ENCODE peak calls at places on chromosomes 6 and 20, in four cellular contexts. One of them, this sample, is unnamed.

GRCh38 chr6:46500382-46500781 is 9.1 kb upstream of the RCAN2 start:
- DNase-seq in psoas muscle: no peak
- DNase-seq in activated T-cell treated with anti-CD3 and anti-CD28 coated beads, Interleukin-2, amount 50 U/mL, for 1 hour: no peak
- DNase-seq in left lobe of liver: no peak
- DNase-seq in this sample: no peak

GRCh38 chr6:24855389-24856245 is 56.9 kb upstream of the ARMH2 start:
- DNase-seq in activated T-cell treated with anti-CD3 and anti-CD28 coated beads, Interleukin-2, amount 50 U/mL, for 1 hour: peak
- DNase-seq in psoas muscle: peak
- DNase-seq in left lobe of liver: peak
- DNase-seq in this sample: peak

GRCh38 chr6:53325785-53326184 is 23.0 kb downstream of the ELOVL5 start:
- DNase-seq in psoas muscle: no peak
- DNase-seq in activated T-cell treated with anti-CD3 and anti-CD28 coated beads, Interleukin-2, amount 50 U/mL, for 1 hour: no peak
- DNase-seq in left lobe of liver: no peak
- DNase-seq in this sample: no peak

GRCh38 chr6:6614096-6614964 is 25.8 kb downstream of the LY86 start:
- DNase-seq in psoas muscle: no peak
- DNase-seq in left lobe of liver: no peak
- DNase-seq in activated T-cell treated with anti-CD3 and anti-CD28 coated beads, Interleukin-2, amount 50 U/mL, for 1 hour: peak
- DNase-seq in this sample: no peak

GRCh38 chr6:16055852-16056251 is 73.0 kb upstream of the MYLIP start:
- DNase-seq in psoas muscle: no peak
- DNase-seq in left lobe of liver: no peak
- DNase-seq in activated T-cell treated with anti-CD3 and anti-CD28 coated beads, Interleukin-2, amount 50 U/mL, for 1 hour: no peak
- DNase-seq in this sample: no peak

GRCh38 chr20:8427419-8428065 is 295.5 kb downstream of the PLCB1 start:
- DNase-seq in left lobe of liver: no peak
- DNase-seq in psoas muscle: no peak
- DNase-seq in activated T-cell treated with anti-CD3 and anti-CD28 coated beads, Interleukin-2, amount 50 U/mL, for 1 hour: no peak
- DNase-seq in this sample: no peak

GRCh38 chr20:34703573-34704176 is 469 bp upstream of the TP53INP2 start:
- DNase-seq in psoas muscle: no peak
- DNase-seq in left lobe of liver: peak
- DNase-seq in activated T-cell treated with anti-CD3 and anti-CD28 coated beads, Interleukin-2, amount 50 U/mL, for 1 hour: peak
- DNase-seq in this sample: no peak

GRCh38 chr6:158624684-158625682 is 19.6 kb downstream of the DYNLT1 start:
- DNase-seq in activated T-cell treated with anti-CD3 and anti-CD28 coated beads, Interleukin-2, amount 50 U/mL, for 1 hour: peak
- DNase-seq in psoas muscle: no peak
- DNase-seq in left lobe of liver: no peak
- DNase-seq in this sample: no peak

GRCh38 chr6:76422814-76423213 is 350.4 kb upstream of the IMPG1 start:
- DNase-seq in left lobe of liver: no peak
- DNase-seq in activated T-cell treated with anti-CD3 and anti-CD28 coated beads, Interleukin-2, amount 50 U/mL, for 1 hour: no peak
- DNase-seq in psoas muscle: no peak
- DNase-seq in this sample: no peak

GRCh38 chr20:21159658-21160380 is 33.9 kb downstream of the KIZ start:
- DNase-seq in psoas muscle: no peak
- DNase-seq in activated T-cell treated with anti-CD3 and anti-CD28 coated beads, Interleukin-2, amount 50 U/mL, for 1 hour: no peak
- DNase-seq in left lobe of liver: no peak
- DNase-seq in this sample: no peak

GRCh38 chr20:23078994-23079364 is 7.1 kb downstream of the CD93 start:
- DNase-seq in left lobe of liver: no peak
- DNase-seq in psoas muscle: no peak
- DNase-seq in activated T-cell treated with anti-CD3 and anti-CD28 coated beads, Interleukin-2, amount 50 U/mL, for 1 hour: no peak
- DNase-seq in this sample: no peak

GRCh38 chr6:35775031-35775430 is 1.4 kb upstream of the CLPSL2 start:
- DNase-seq in left lobe of liver: no peak
- DNase-seq in activated T-cell treated with anti-CD3 and anti-CD28 coated beads, Interleukin-2, amount 50 U/mL, for 1 hour: no peak
- DNase-seq in psoas muscle: no peak
- DNase-seq in this sample: no peak

GRCh38 chr6:87029711-87030314 is 65.1 kb downstream of the CGA start:
- DNase-seq in psoas muscle: no peak
- DNase-seq in left lobe of liver: no peak
- DNase-seq in activated T-cell treated with anti-CD3 and anti-CD28 coated beads, Interleukin-2, amount 50 U/mL, for 1 hour: no peak
- DNase-seq in this sample: no peak

GRCh38 chr20:36305602-36306556 is at the start of gene DLGAP4:
- DNase-seq in psoas muscle: no peak
- DNase-seq in left lobe of liver: no peak
- DNase-seq in activated T-cell treated with anti-CD3 and anti-CD28 coated beads, Interleukin-2, amount 50 U/mL, for 1 hour: no peak
- DNase-seq in this sample: no peak

GRCh38 chr20:973785-974194 is 28.3 kb downstream of the RSPO4 start:
- DNase-seq in left lobe of liver: no peak
- DNase-seq in activated T-cell treated with anti-CD3 and anti-CD28 coated beads, Interleukin-2, amount 50 U/mL, for 1 hour: no peak
- DNase-seq in psoas muscle: no peak
- DNase-seq in this sample: peak

GRCh38 chr6:83853178-83853967 is at the start of gene RIPPLY2:
- DNase-seq in left lobe of liver: no peak
- DNase-seq in psoas muscle: no peak
- DNase-seq in activated T-cell treated with anti-CD3 and anti-CD28 coated beads, Interleukin-2, amount 50 U/mL, for 1 hour: no peak
- DNase-seq in this sample: no peak

GRCh38 chr6:12331474-12331873 is 41.3 kb downstream of the EDN1 start:
- DNase-seq in left lobe of liver: no peak
- DNase-seq in psoas muscle: no peak
- DNase-seq in activated T-cell treated with anti-CD3 and anti-CD28 coated beads, Interleukin-2, amount 50 U/mL, for 1 hour: no peak
- DNase-seq in this sample: no peak

GRCh38 chr6:145878591-145879295 is 64.1 kb upstream of the FBXO30 start:
- DNase-seq in psoas muscle: no peak
- DNase-seq in left lobe of liver: no peak
- DNase-seq in activated T-cell treated with anti-CD3 and anti-CD28 coated beads, Interleukin-2, amount 50 U/mL, for 1 hour: no peak
- DNase-seq in this sample: no peak

GRCh38 chr6:4805553-4806307 is 29.5 kb downstream of the CDYL start:
- DNase-seq in left lobe of liver: no peak
- DNase-seq in activated T-cell treated with anti-CD3 and anti-CD28 coated beads, Interleukin-2, amount 50 U/mL, for 1 hour: peak
- DNase-seq in psoas muscle: peak
- DNase-seq in this sample: no peak

GRCh38 chr6:88636871-88637270 is 326.5 kb downstream of the RNGTT start:
- DNase-seq in left lobe of liver: no peak
- DNase-seq in activated T-cell treated with anti-CD3 and anti-CD28 coated beads, Interleukin-2, amount 50 U/mL, for 1 hour: no peak
- DNase-seq in psoas muscle: no peak
- DNase-seq in this sample: no peak

GRCh38 chr6:11172501-11173337 is 59.7 kb downstream of the NEDD9 start:
- DNase-seq in psoas muscle: peak
- DNase-seq in left lobe of liver: peak
- DNase-seq in activated T-cell treated with anti-CD3 and anti-CD28 coated beads, Interleukin-2, amount 50 U/mL, for 1 hour: peak
- DNase-seq in this sample: peak

GRCh38 chr6:4607793-4608192 is 168.4 kb upstream of the CDYL start:
- DNase-seq in activated T-cell treated with anti-CD3 and anti-CD28 coated beads, Interleukin-2, amount 50 U/mL, for 1 hour: no peak
- DNase-seq in left lobe of liver: no peak
- DNase-seq in psoas muscle: no peak
- DNase-seq in this sample: peak

GRCh38 chr6:44237813-44238433 is 9.0 kb upstream of the HSP90AB1 start:
- DNase-seq in activated T-cell treated with anti-CD3 and anti-CD28 coated beads, Interleukin-2, amount 50 U/mL, for 1 hour: peak
- DNase-seq in left lobe of liver: peak
- DNase-seq in psoas muscle: peak
- DNase-seq in this sample: peak

GRCh38 chr6:166173292-166173951 is 5.8 kb upstream of the TBXT start:
- DNase-seq in activated T-cell treated with anti-CD3 and anti-CD28 coated beads, Interleukin-2, amount 50 U/mL, for 1 hour: no peak
- DNase-seq in psoas muscle: no peak
- DNase-seq in left lobe of liver: no peak
- DNase-seq in this sample: no peak

GRCh38 chr20:48928832-48929725 is 7.6 kb downstream of the ARFGEF2 start:
- DNase-seq in activated T-cell treated with anti-CD3 and anti-CD28 coated beads, Interleukin-2, amount 50 U/mL, for 1 hour: no peak
- DNase-seq in left lobe of liver: no peak
- DNase-seq in psoas muscle: no peak
- DNase-seq in this sample: no peak

GRCh38 chr6:75557068-75557467 is 44.6 kb upstream of the SENP6 start:
- DNase-seq in activated T-cell treated with anti-CD3 and anti-CD28 coated beads, Interleukin-2, amount 50 U/mL, for 1 hour: no peak
- DNase-seq in left lobe of liver: no peak
- DNase-seq in psoas muscle: no peak
- DNase-seq in this sample: no peak

GRCh38 chr20:21499641-21500040 is 14.2 kb downstream of the NKX2-2 start:
- DNase-seq in activated T-cell treated with anti-CD3 and anti-CD28 coated beads, Interleukin-2, amount 50 U/mL, for 1 hour: no peak
- DNase-seq in left lobe of liver: no peak
- DNase-seq in psoas muscle: no peak
- DNase-seq in this sample: no peak

GRCh38 chr6:90425161-90425641 is 128.6 kb upstream of the BACH2 start:
- DNase-seq in activated T-cell treated with anti-CD3 and anti-CD28 coated beads, Interleukin-2, amount 50 U/mL, for 1 hour: no peak
- DNase-seq in psoas muscle: no peak
- DNase-seq in left lobe of liver: no peak
- DNase-seq in this sample: no peak

GRCh38 chr6:26243742-26244141 is 121.3 kb upstream of the BTN3A2 start:
- DNase-seq in psoas muscle: no peak
- DNase-seq in left lobe of liver: no peak
- DNase-seq in activated T-cell treated with anti-CD3 and anti-CD28 coated beads, Interleukin-2, amount 50 U/mL, for 1 hour: no peak
- DNase-seq in this sample: no peak

GRCh38 chr6:89640804-89641203 is 2.3 kb upstream of the LYRM2 start:
- DNase-seq in activated T-cell treated with anti-CD3 and anti-CD28 coated beads, Interleukin-2, amount 50 U/mL, for 1 hour: no peak
- DNase-seq in psoas muscle: no peak
- DNase-seq in left lobe of liver: no peak
- DNase-seq in this sample: no peak

GRCh38 chr6:105022416-105022815 is 65.5 kb downstream of the LIN28B start:
- DNase-seq in psoas muscle: no peak
- DNase-seq in left lobe of liver: no peak
- DNase-seq in activated T-cell treated with anti-CD3 and anti-CD28 coated beads, Interleukin-2, amount 50 U/mL, for 1 hour: no peak
- DNase-seq in this sample: no peak

GRCh38 chr6:31294056-31294455 is 22.2 kb upstream of the HLA-C start:
- DNase-seq in activated T-cell treated with anti-CD3 and anti-CD28 coated beads, Interleukin-2, amount 50 U/mL, for 1 hour: no peak
- DNase-seq in left lobe of liver: no peak
- DNase-seq in psoas muscle: no peak
- DNase-seq in this sample: no peak

GRCh38 chr6:37396571-37397185 is 36.3 kb upstream of the CMTR1 start:
- DNase-seq in psoas muscle: no peak
- DNase-seq in left lobe of liver: no peak
- DNase-seq in activated T-cell treated with anti-CD3 and anti-CD28 coated beads, Interleukin-2, amount 50 U/mL, for 1 hour: no peak
- DNase-seq in this sample: no peak

GRCh38 chr6:108541843-108542795 is 18.6 kb upstream of the FOXO3 start:
- DNase-seq in activated T-cell treated with anti-CD3 and anti-CD28 coated beads, Interleukin-2, amount 50 U/mL, for 1 hour: peak
- DNase-seq in left lobe of liver: peak
- DNase-seq in psoas muscle: peak
- DNase-seq in this sample: peak

GRCh38 chr6:155599571-155599970 is 143.9 kb upstream of the NOX3 start:
- DNase-seq in left lobe of liver: no peak
- DNase-seq in psoas muscle: no peak
- DNase-seq in activated T-cell treated with anti-CD3 and anti-CD28 coated beads, Interleukin-2, amount 50 U/mL, for 1 hour: no peak
- DNase-seq in this sample: no peak

GRCh38 chr20:1624811-1625690 is 5.2 kb upstream of the SIRPB1 start:
- DNase-seq in psoas muscle: no peak
- DNase-seq in left lobe of liver: no peak
- DNase-seq in activated T-cell treated with anti-CD3 and anti-CD28 coated beads, Interleukin-2, amount 50 U/mL, for 1 hour: no peak
- DNase-seq in this sample: no peak